ENCODE peak calls at places on chromosomes 2 and 18, in six cellular contexts. G, F, X, E, M and I are unnamed samples. For H3K4me1, the result is how much of the 10 kb centered on the place peaks cover.

GRCh38 chr2:115560671-115561070 is 1118.2 kb downstream of the DPP10 start:
- DNase-seq in G (no peak), F (no peak), X (no peak), E (no peak), M (no peak), I (no peak)

GRCh38 chr2:147511491-147511948 is 333.3 kb upstream of the ACVR2A start:
- DNase-seq in G (no peak), F (peak), X (peak), E (peak), M (no peak), I (peak)

GRCh38 chr18:23155537-23155936 is 20.3 kb downstream of the CABLES1 start:
- DNase-seq in G (no peak), F (no peak), X (no peak), E (no peak), M (no peak), I (no peak)

GRCh38 chr2:29606105-29606871 is 315.1 kb downstream of the ALK start:
- DNase-seq in G (no peak), F (peak), X (no peak), E (no peak), M (no peak), I (no peak)

GRCh38 chr2:167331636-167332232 is 443.5 kb downstream of the XIRP2 start:
- DNase-seq in G (no peak), F (no peak), X (no peak), E (no peak), M (no peak), I (no peak)

GRCh38 chr2:54558976-54559410 is 102.9 kb downstream of the SPTBN1 start:
- DNase-seq in G (no peak), F (no peak), X (no peak), E (no peak), M (no peak), I (no peak)

GRCh38 chr2:18750662-18751554 is 161.5 kb upstream of the NT5C1B start:
- DNase-seq in G (no peak), F (peak), X (no peak), E (no peak), M (no peak), I (no peak)

GRCh38 chr18:46338213-46338612 is 234.0 kb downstream of the HAUS1 start:
- DNase-seq in G (no peak), F (no peak), X (no peak), E (no peak), M (no peak), I (no peak)

GRCh38 chr2:105410554-105410953 is 11.7 kb upstream of the FHL2 start:
- DNase-seq in G (no peak), F (peak), X (no peak), E (no peak), M (no peak), I (no peak)

GRCh38 chr2:36451512-36451911 is 95.9 kb downstream of the CRIM1 start:
- DNase-seq in G (no peak), F (peak), X (no peak), E (no peak), M (no peak), I (no peak)

GRCh38 chr2:46003912-46004473 is 293.2 kb upstream of the EPAS1 start:
- DNase-seq in G (no peak), F (no peak), X (no peak), E (no peak), M (no peak), I (no peak)

DNA sequence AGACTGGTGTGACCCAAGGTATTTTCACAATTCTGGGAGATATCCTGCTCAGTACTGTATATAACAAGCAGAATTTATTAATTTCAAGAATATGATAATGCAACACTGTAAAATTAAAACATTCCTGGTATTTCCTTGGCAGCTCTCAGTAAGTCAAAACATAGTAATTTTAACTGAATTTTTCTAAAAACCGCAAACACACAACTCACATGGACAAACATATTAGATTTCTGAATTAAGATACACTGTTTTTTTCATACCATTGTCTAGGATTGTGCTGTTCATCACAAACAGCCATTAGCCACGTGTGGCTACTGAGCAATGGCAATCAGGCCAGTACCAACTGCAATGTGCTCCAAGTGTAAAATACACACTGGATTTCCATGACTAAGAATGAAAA is 29.6 kb downstream of the LPIN2 start:
- DNase-seq in G (no peak), F (no peak), X (no peak), E (no peak), M (no peak), I (no peak)
- H3K4me1 ChIP-seq in G (half or more), F (under half), X (under half), E (under half), M (half or more), I (under half)

GRCh38 chr2:12055219-12055618 is 308.8 kb downstream of the LPIN1 start:
- DNase-seq in G (no peak), F (no peak), X (no peak), E (no peak), M (no peak), I (no peak)

GRCh38 chr2:12048551-12048950 is 302.1 kb downstream of the LPIN1 start:
- DNase-seq in G (no peak), F (no peak), X (no peak), E (no peak), M (no peak), I (no peak)

GRCh38 chr2:12050381-12050780 is 303.9 kb downstream of the LPIN1 start:
- DNase-seq in G (no peak), F (peak), X (no peak), E (no peak), M (peak), I (no peak)

GRCh38 chr2:12052771-12053170 is 306.3 kb downstream of the LPIN1 start:
- DNase-seq in G (no peak), F (no peak), X (no peak), E (no peak), M (no peak), I (no peak)

GRCh38 chr2:12051831-12052230 is 305.4 kb downstream of the LPIN1 start:
- DNase-seq in G (no peak), F (no peak), X (no peak), E (no peak), M (no peak), I (no peak)
- H3K4me1 ChIP-seq in G (under half), F (under half), X (under half), E (under half), M (under half), I (under half)

GRCh38 chr2:8753609-8754008 is 71.8 kb downstream of the ID2 start:
- DNase-seq in G (no peak), F (no peak), X (no peak), E (no peak), M (no peak), I (no peak)
- H3K4me1 ChIP-seq in G (under half), F (under half), X (under half), E (under half), M (under half), I (under half)

GRCh38 chr2:10879159-10879558 is 32.6 kb upstream of the KCNF1 start:
- DNase-seq in G (no peak), F (no peak), X (no peak), E (no peak), M (no peak), I (no peak)
- H3K4me1 ChIP-seq in G (under half), F (under half), X (under half), E (under half), M (under half), I (under half)

GRCh38 chr2:64770137-64770780 is 116.5 kb upstream of the SERTAD2 start:
- DNase-seq in G (no peak), F (no peak), X (no peak), E (no peak), M (no peak), I (no peak)
- H3K4me1 ChIP-seq in G (under half), F (under half), X (under half), E (under half), M (under half), I (under half)